ENCODE peak calls at places on chromosome 6, in five cellular contexts. V is brain microvascular endothelial cell, W is thoracic aorta, D is A549, M is fibroblast of the aortic adventitia. I is an unnamed sample.

GRCh38 chr6:72206606-72207005 is 320.3 kb downstream of the RIMS1 start:
- DNase-seq in W (no peak), D (no peak), V (no peak), M (no peak), I (no peak)

GRCh38 chr6:74410630-74411029 is 714.6 kb downstream of the CD109 start:
- DNase-seq in M (no peak), V (no peak), W (no peak), D (no peak), I (peak)

GRCh38 chr6:139146317-139146726 is 11.4 kb downstream of the HECA start:
- DNase-seq in V (no peak), M (no peak), D (no peak), W (no peak), I (no peak)

GRCh38 chr6:109595998-109596397 is 95.0 kb downstream of the AK9 start:
- DNase-seq in V (peak), W (no peak), M (peak), D (no peak), I (peak)

GRCh38 chr6:124964084-124964763 is 2.0 kb downstream of the RNF217 start:
- DNase-seq in V (no peak), W (no peak), D (no peak), M (peak), I (peak)

GRCh38 chr6:13511913-13512717 is 24.7 kb upstream of the GFOD1 start:
- DNase-seq in D (no peak), M (no peak), W (no peak), V (no peak), I (peak)

GRCh38 chr6:105179244-105180065 is at the start of gene POPDC3:
- DNase-seq in D (peak), V (peak), W (no peak), M (peak), I (peak)

GRCh38 chr6:167665698-167666380 is 160.9 kb upstream of the AFDN start:
- DNase-seq in W (no peak), V (no peak), M (no peak), D (no peak), I (no peak)

GRCh38 chr6:32700391-32701040 is 34.1 kb upstream of the HLA-DQB1 start:
- DNase-seq in W (no peak), V (peak), M (peak), D (peak), I (peak)

GRCh38 chr6:107080036-107080435 is 35.3 kb downstream of the BEND3 start:
- DNase-seq in M (no peak), V (no peak), W (no peak), D (no peak), I (peak)

GRCh38 chr6:25930532-25931410 is at the start of gene SLC17A2:
- DNase-seq in D (no peak), M (no peak), W (no peak), V (no peak), I (no peak)

GRCh38 chr6:93088675-93089575 is 330.4 kb downstream of the EPHA7 start:
- DNase-seq in V (no peak), M (no peak), W (no peak), D (no peak), I (no peak)

GRCh38 chr6:126657556-126658129 is 317.7 kb downstream of the CENPW start:
- DNase-seq in V (peak), D (peak), M (peak), W (no peak), I (peak)

GRCh38 chr6:148340586-148341297 is 1.9 kb upstream of the SASH1 start:
- DNase-seq in M (no peak), V (no peak), D (no peak), W (no peak), I (no peak)

GRCh38 chr6:111011360-111012142 is 29.7 kb downstream of the RPF2 start:
- DNase-seq in W (no peak), V (peak), M (peak), D (peak), I (peak)

GRCh38 chr6:84467296-84467695 is 239.9 kb upstream of the CEP162 start:
- DNase-seq in W (no peak), V (no peak), M (no peak), D (peak), I (no peak)

GRCh38 chr6:34718867-34719441 is 22.4 kb upstream of the ILRUN start:
- DNase-seq in W (no peak), V (no peak), M (peak), D (no peak), I (no peak)

GRCh38 chr6:111282564-111282963 is 195.3 kb downstream of the SLC16A10 start:
- DNase-seq in D (no peak), W (no peak), V (no peak), M (no peak), I (no peak)

GRCh38 chr6:156021746-156022396 is 566.2 kb upstream of the NOX3 start:
- DNase-seq in M (peak), W (no peak), D (no peak), V (peak), I (peak)

GRCh38 chr6:137967689-137968467 is 100.8 kb downstream of the TNFAIP3 start:
- DNase-seq in W (no peak), V (no peak), D (no peak), M (peak), I (peak)

GRCh38 chr6:25508051-25508450 is 144.0 kb upstream of the SCGN start:
- DNase-seq in M (no peak), W (no peak), D (no peak), V (no peak), I (no peak)

GRCh38 chr6:28383235-28384142 is 16.1 kb downstream of the ZSCAN12 start:
- DNase-seq in M (peak), D (peak), W (peak), V (peak), I (peak)
- H3K4me3 ChIP-seq in M (peak), D (peak), W (peak), V (peak), I (peak)

GRCh38 chr6:97215157-97215769 is 67.8 kb downstream of the MMS22L start:
- DNase-seq in M (peak), D (peak), V (peak), W (no peak), I (peak)
- TF ChIP-seq CTCF in M (peak), D (peak), V (peak), W (no peak), I (peak)

GRCh38 chr6:30682181-30683117 is 4.0 kb downstream of the PPP1R18 start:
- DNase-seq in M (peak), V (peak), D (peak), W (peak), I (peak)
- H3K4me3 ChIP-seq in M (peak), V (peak), D (peak), W (peak), I (peak)

DNA sequence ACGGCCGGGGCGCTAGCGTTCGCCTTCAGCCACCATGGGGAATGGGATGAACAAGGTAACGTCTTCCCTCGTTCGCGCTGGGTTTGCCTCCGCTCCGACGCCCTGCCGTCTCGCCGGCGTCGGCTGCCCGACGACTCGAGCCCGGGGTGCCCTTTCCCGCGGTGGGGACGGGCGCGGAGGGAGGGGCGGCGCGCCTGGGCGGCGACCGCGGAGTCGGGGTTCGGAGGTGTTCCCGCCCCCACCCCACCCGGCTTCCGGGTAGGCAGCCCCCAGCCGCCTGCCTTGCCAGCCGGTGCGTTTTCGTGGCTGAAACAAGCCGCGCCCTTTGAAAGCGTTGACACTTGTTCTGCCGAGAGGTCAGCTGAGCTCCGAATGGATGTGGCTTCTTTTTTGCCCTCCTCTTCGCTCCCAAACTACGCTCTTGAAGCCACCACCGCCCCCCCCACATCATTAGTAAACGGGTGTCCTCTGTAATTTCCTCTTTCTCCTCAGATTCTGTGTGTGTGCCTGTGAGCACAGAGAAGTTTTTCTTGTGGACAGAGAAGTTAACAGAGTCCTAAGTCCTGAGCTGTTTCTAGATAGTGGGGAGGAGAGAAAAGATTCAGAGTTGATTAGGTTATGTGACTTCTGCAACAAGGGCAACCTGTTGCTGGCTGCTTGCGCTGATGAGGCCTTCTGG is 358 bp downstream of the DUSP22 start:
- DNase-seq in M (peak), W (no peak), D (peak), V (no peak), I (peak)
- TF ChIP-seq CTCF in M (no peak), W (no peak), D (no peak), V (no peak), I (no peak)

GRCh38 chr6:56690519-56691200 is 48.0 kb upstream of the DST start:
- DNase-seq in V (no peak), M (peak), W (no peak), D (no peak), I (peak)
- H3K4me3 ChIP-seq in V (peak), M (peak), W (peak), D (peak), I (no peak)

DNA sequence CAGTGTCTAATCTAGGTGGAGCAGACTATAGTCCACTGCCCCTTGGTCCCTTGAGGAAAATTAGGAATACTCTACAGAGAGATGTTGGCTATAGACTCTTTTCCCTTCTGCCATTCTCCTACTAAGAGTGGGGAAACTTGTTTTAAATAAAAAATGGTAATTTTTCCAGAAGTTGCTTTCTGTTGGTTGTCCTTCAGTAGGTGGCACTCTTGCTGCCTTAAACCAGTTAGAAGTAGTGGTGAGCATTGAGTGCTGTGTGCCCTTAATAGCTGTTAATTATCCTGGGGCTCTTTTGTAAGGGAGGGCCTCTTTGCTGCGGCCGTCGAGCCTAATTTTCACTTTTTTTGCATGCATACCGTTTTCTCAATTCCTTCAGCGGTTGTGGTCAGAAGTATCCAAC is 2.8 kb downstream of the CMTR1 start:
- DNase-seq in W (no peak), V (no peak), D (no peak), M (no peak), I (peak)
- TF ChIP-seq CTCF in W (no peak), V (peak), D (no peak), M (no peak), I (peak)

DNA sequence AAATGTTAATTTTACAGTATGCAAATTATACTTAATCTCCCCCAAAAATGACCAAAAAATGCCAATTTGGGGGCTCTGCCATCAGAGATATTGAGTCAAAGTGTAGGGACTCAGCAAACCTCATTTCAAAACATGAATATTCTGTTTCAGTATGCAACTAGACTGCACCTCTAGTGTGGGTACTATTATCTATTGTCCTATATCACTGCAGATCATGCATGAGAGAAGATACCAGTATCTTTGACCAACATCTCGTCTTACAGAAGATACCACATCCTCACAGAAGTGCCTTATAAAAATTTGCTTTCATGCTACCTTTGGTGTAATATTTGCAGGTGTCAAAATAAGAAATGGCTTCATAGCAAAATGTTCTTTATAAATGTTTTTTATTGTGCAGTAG is 623.8 kb downstream of the TENT5A start:
- DNase-seq in M (no peak), V (no peak), W (no peak), D (no peak), I (no peak)
- H3K4me3 ChIP-seq in M (no peak), V (no peak), W (no peak), D (no peak), I (no peak)

DNA sequence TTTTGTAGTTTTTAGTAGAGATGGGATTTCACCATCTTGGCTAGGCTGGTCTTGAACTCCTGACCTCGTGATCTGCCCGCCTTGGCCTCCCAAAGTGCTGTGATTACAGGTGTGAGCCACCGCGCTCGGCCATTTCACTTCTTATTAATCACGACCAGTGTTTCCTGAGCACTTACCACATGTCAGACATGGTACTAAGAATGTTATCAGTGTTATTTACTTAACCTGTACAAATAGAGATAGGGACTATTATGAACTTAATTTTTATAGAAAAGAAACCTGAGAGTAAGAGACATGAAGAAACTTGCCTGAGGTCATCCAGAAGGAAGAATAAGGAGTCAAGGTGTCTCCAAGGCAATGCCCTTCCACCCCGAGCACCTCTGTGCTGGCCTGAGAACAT is 29.3 kb upstream of the EZR start:
- DNase-seq in W (no peak), M (no peak), D (no peak), V (no peak), I (no peak)
- TF ChIP-seq CTCF in W (no peak), M (no peak), D (no peak), V (no peak), I (no peak)

I was measured in fibroblast of mammary gland.